ENCODE peak calls at places on chromosomes 5 and 9, in eight cellular contexts. J, W, E, L, S, I, D and Z are unnamed samples.
A peak's percentile ranks its signal among the peaks of the same experiment; 100 is the strongest.

GRCh38 chr5:156329197-156329611 is 2.2 kb downstream of the SGCD start:
- DNase-seq in I (no peak), J (no peak), D (no peak), W (no peak), S (no peak), E (no peak), L (no peak), Z (no peak)

GRCh38 chr5:50301756-50302155 is 139.3 kb downstream of the EMB start:
- DNase-seq in D (no peak), E (peak; percentile 14), I (no peak), S (no peak), L (peak; percentile 60), W (no peak), J (no peak), Z (no peak)

GRCh38 chr5:73701566-73701965 is 75.6 kb downstream of the ARHGEF28 start:
- DNase-seq in E (peak; percentile 39), W (no peak), S (no peak), I (no peak), D (no peak), L (peak; percentile 86), J (no peak), Z (no peak)

GRCh38 chr5:35012365-35012764 is 35.4 kb downstream of the AGXT2 start:
- DNase-seq in L (no peak), I (no peak), W (no peak), E (no peak), J (no peak), S (no peak), D (no peak), Z (no peak)

GRCh38 chr9:35993976-35994720 is 36.2 kb upstream of the OR2S2 start:
- DNase-seq in S (no peak), J (no peak), I (no peak), L (no peak), W (no peak), E (no peak), D (no peak), Z (no peak)

GRCh38 chr9:127133739-127134167 is 11.3 kb upstream of the ANGPTL2 start:
- DNase-seq in E (no peak), I (no peak), L (no peak), D (peak; percentile 72), J (peak; percentile 81), W (no peak), S (no peak), Z (peak; percentile 87)

GRCh38 chr5:2736872-2737271 is 14.6 kb downstream of the IRX2 start:
- DNase-seq in S (no peak), L (no peak), J (no peak), I (no peak), E (no peak), D (no peak), W (no peak), Z (no peak)

GRCh38 chr9:98707158-98708102 is 1.3 kb downstream of the GABBR2 start:
- DNase-seq in S (peak; percentile 43), E (peak; percentile 30), J (no peak), W (no peak), D (peak; percentile 19), I (peak; percentile 59), L (peak; percentile 54), Z (peak; percentile 27)

GRCh38 chr5:167870055-167870454 is 421.4 kb upstream of the WWC1 start:
- DNase-seq in J (no peak), D (peak; percentile 25), L (no peak), S (no peak), W (no peak), E (no peak), I (no peak), Z (no peak)

GRCh38 chr9:12785251-12785880 is 10.5 kb downstream of the LURAP1L start:
- DNase-seq in I (no peak), J (no peak), E (peak; percentile 76), D (no peak), S (peak; percentile 63), L (peak; percentile 74), W (no peak), Z (peak; percentile 4)

GRCh38 chr5:133229931-133230664 is 178.3 kb downstream of the HSPA4 start:
- DNase-seq in D (no peak), L (peak; percentile 96), J (no peak), S (no peak), W (no peak), I (no peak), E (peak; percentile 93), Z (no peak)

GRCh38 chr9:134796882-134797281 is 83.7 kb upstream of the FCN2 start:
- DNase-seq in S (no peak), J (no peak), D (no peak), I (no peak), W (no peak), E (no peak), L (no peak), Z (no peak)

GRCh38 chr5:372556-372910 is 51.0 kb downstream of the AHRR start:
- DNase-seq in D (no peak), L (no peak), I (peak; percentile 41), S (no peak), J (peak; percentile 32), E (no peak), W (no peak), Z (no peak)

GRCh38 chr5:108382784-108383358 is 973 bp upstream of the FBXL17 start:
- DNase-seq in S (no peak), I (no peak), E (no peak), J (no peak), L (peak; percentile 41), W (no peak), D (no peak), Z (no peak)

GRCh38 chr5:150458819-150459557 is 9.4 kb upstream of the RPS14 start:
- DNase-seq in J (peak; percentile 91), S (peak; percentile 86), E (peak; percentile 76), W (peak; percentile 75), I (peak; percentile 82), L (peak; percentile 39), D (no peak), Z (peak; percentile 67)

GRCh38 chr5:169762338-169763095 is 125.4 kb downstream of the DOCK2 start:
- DNase-seq in D (no peak), S (no peak), W (no peak), J (no peak), L (peak; percentile 64), I (no peak), E (no peak), Z (no peak)

GRCh38 chr5:77379558-77380061 is 112.5 kb downstream of the WDR41 start:
- DNase-seq in L (no peak), J (no peak), E (no peak), D (no peak), S (no peak), I (no peak), W (no peak), Z (no peak)

GRCh38 chr5:150640311-150641005 is at the start of gene SYNPO:
- DNase-seq in D (peak; percentile 96), W (no peak), L (peak; percentile 97), I (no peak), J (peak; percentile 87), E (peak; percentile 99), S (peak; percentile 82), Z (no peak)

GRCh38 chr5:26329562-26330189 is 708.7 kb downstream of the CDH9 start:
- DNase-seq in S (no peak), D (no peak), E (peak; percentile 59), J (no peak), I (no peak), W (no peak), L (no peak), Z (peak; percentile 33)

GRCh38 chr5:140408750-140409241 is 7.2 kb downstream of the ANKHD1 start:
- DNase-seq in L (peak; percentile 36), D (no peak), J (no peak), E (peak; percentile 64), W (no peak), S (no peak), I (no peak), Z (no peak)

GRCh38 chr5:75736273-75736672 is 19.0 kb upstream of the POC5 start:
- DNase-seq in E (no peak), W (no peak), L (no peak), S (no peak), I (no peak), J (no peak), D (no peak), Z (peak; percentile 5)

GRCh38 chr5:1006656-1007071 is 1.9 kb upstream of the NKD2 start:
- DNase-seq in E (no peak), S (peak; percentile 26), J (peak; percentile 21), D (no peak), W (no peak), I (no peak), L (no peak), Z (no peak)

GRCh38 chr9:38022203-38022602 is 46.8 kb downstream of the SHB start:
- DNase-seq in W (no peak), I (no peak), D (no peak), S (no peak), E (no peak), L (no peak), J (no peak), Z (no peak)

GRCh38 chr5:10634056-10634455 is 70.2 kb downstream of the ANKRD33B start:
- DNase-seq in W (no peak), L (no peak), I (peak; percentile 26), J (no peak), S (no peak), E (no peak), D (no peak), Z (no peak)

GRCh38 chr9:38008168-38009034 is 60.6 kb downstream of the SHB start:
- DNase-seq in L (peak; percentile 91), I (peak; percentile 71), S (peak; percentile 80), W (no peak), J (no peak), D (peak; percentile 70), E (peak; percentile 93), Z (no peak)

GRCh38 chr5:7361593-7361992 is 34.3 kb upstream of the ADCY2 start:
- DNase-seq in J (no peak), S (no peak), D (no peak), L (no peak), I (no peak), E (no peak), W (no peak), Z (no peak)

GRCh38 chr9:136771907-136772306 is 7.6 kb upstream of the LCN15 start:
- DNase-seq in L (no peak), S (no peak), W (no peak), D (no peak), I (no peak), J (no peak), E (no peak), Z (no peak)